ENCODE peak calls at places on chromosomes 11 and 22, in seven cellular contexts. One of them, this sample, is unnamed.

GRCh38 chr11:46896719-46897406 is 21.5 kb downstream of the LRP4 start:
- DNase-seq in foreskin fibroblast: peak
- DNase-seq in fibroblast of lung: peak
- DNase-seq in endothelial cell: no peak
- DNase-seq in sigmoid colon: no peak
- DNase-seq in GM12865: peak
- DNase-seq in pancreas: no peak
- DNase-seq in this sample: peak

GRCh38 chr11:111819161-111820058 is 52.0 kb downstream of the ALG9 start:
- DNase-seq in foreskin fibroblast: peak
- DNase-seq in fibroblast of lung: peak
- DNase-seq in endothelial cell: no peak
- DNase-seq in sigmoid colon: no peak
- DNase-seq in GM12865: no peak
- DNase-seq in pancreas: no peak
- DNase-seq in this sample: peak

GRCh38 chr22:20919718-20920117 is 2.5 kb downstream of the CRKL start:
- DNase-seq in foreskin fibroblast: no peak
- DNase-seq in fibroblast of lung: no peak
- DNase-seq in endothelial cell: no peak
- DNase-seq in sigmoid colon: no peak
- DNase-seq in GM12865: no peak
- DNase-seq in pancreas: no peak
- DNase-seq in this sample: no peak

GRCh38 chr11:79809487-79809886 is 368.7 kb upstream of the TENM4 start:
- DNase-seq in foreskin fibroblast: no peak
- DNase-seq in fibroblast of lung: no peak
- DNase-seq in endothelial cell: no peak
- DNase-seq in sigmoid colon: no peak
- DNase-seq in GM12865: no peak
- DNase-seq in pancreas: no peak
- DNase-seq in this sample: no peak

GRCh38 chr22:41842996-41843970 is 10.4 kb downstream of the SREBF2 start:
- DNase-seq in foreskin fibroblast: no peak
- DNase-seq in fibroblast of lung: no peak
- DNase-seq in endothelial cell: no peak
- DNase-seq in sigmoid colon: no peak
- DNase-seq in GM12865: no peak
- DNase-seq in pancreas: no peak
- DNase-seq in this sample: no peak

GRCh38 chr11:36478700-36479329 is 31.3 kb downstream of the TRAF6 start:
- DNase-seq in foreskin fibroblast: no peak
- DNase-seq in fibroblast of lung: peak
- DNase-seq in endothelial cell: peak
- DNase-seq in sigmoid colon: no peak
- DNase-seq in GM12865: peak
- DNase-seq in pancreas: no peak
- DNase-seq in this sample: peak

GRCh38 chr11:13120691-13121090 is 111.6 kb downstream of the RASSF10 start:
- DNase-seq in foreskin fibroblast: peak
- DNase-seq in fibroblast of lung: peak
- DNase-seq in endothelial cell: no peak
- DNase-seq in sigmoid colon: no peak
- DNase-seq in GM12865: no peak
- DNase-seq in pancreas: no peak
- DNase-seq in this sample: peak

GRCh38 chr11:120169981-120170698 is 32.2 kb upstream of the TRIM29 start:
- DNase-seq in foreskin fibroblast: no peak
- DNase-seq in fibroblast of lung: no peak
- DNase-seq in endothelial cell: no peak
- DNase-seq in sigmoid colon: peak
- DNase-seq in GM12865: no peak
- DNase-seq in pancreas: no peak
- DNase-seq in this sample: no peak

GRCh38 chr11:79156031-79156430 is 284.8 kb downstream of the TENM4 start:
- DNase-seq in foreskin fibroblast: no peak
- DNase-seq in fibroblast of lung: no peak
- DNase-seq in endothelial cell: no peak
- DNase-seq in sigmoid colon: no peak
- DNase-seq in GM12865: no peak
- DNase-seq in pancreas: no peak
- DNase-seq in this sample: no peak

GRCh38 chr22:20206709-20207215 is 55.9 kb upstream of the CCDC188 start:
- DNase-seq in foreskin fibroblast: no peak
- DNase-seq in fibroblast of lung: peak
- DNase-seq in endothelial cell: no peak
- DNase-seq in sigmoid colon: no peak
- DNase-seq in GM12865: no peak
- DNase-seq in pancreas: no peak
- DNase-seq in this sample: peak

GRCh38 chr11:26974068-26974790 is 19.7 kb upstream of the FIBIN start:
- DNase-seq in foreskin fibroblast: peak
- DNase-seq in fibroblast of lung: peak
- DNase-seq in endothelial cell: no peak
- DNase-seq in sigmoid colon: no peak
- DNase-seq in GM12865: no peak
- DNase-seq in pancreas: no peak
- DNase-seq in this sample: peak

GRCh38 chr22:46931881-46932280 is 169.4 kb downstream of the TBC1D22A start:
- DNase-seq in foreskin fibroblast: no peak
- DNase-seq in fibroblast of lung: no peak
- DNase-seq in endothelial cell: no peak
- DNase-seq in sigmoid colon: no peak
- DNase-seq in GM12865: no peak
- DNase-seq in pancreas: no peak
- DNase-seq in this sample: no peak

GRCh38 chr11:2699185-2699530 is 636 bp downstream of the KCNQ1OT1 start:
- DNase-seq in foreskin fibroblast: no peak
- DNase-seq in fibroblast of lung: no peak
- DNase-seq in endothelial cell: peak
- DNase-seq in sigmoid colon: no peak
- DNase-seq in GM12865: peak
- DNase-seq in pancreas: peak
- DNase-seq in this sample: peak

GRCh38 chr11:34366522-34366921 is 8.7 kb upstream of the ABTB2 start:
- DNase-seq in foreskin fibroblast: no peak
- DNase-seq in fibroblast of lung: peak
- DNase-seq in endothelial cell: no peak
- DNase-seq in sigmoid colon: no peak
- DNase-seq in GM12865: peak
- DNase-seq in pancreas: no peak
- DNase-seq in this sample: no peak

GRCh38 chr11:29432719-29433325 is 584.0 kb downstream of the KCNA4 start:
- DNase-seq in foreskin fibroblast: no peak
- DNase-seq in fibroblast of lung: peak
- DNase-seq in endothelial cell: no peak
- DNase-seq in sigmoid colon: no peak
- DNase-seq in GM12865: peak
- DNase-seq in pancreas: no peak
- DNase-seq in this sample: peak

GRCh38 chr11:13465909-13466371 is 2.9 kb upstream of the BTBD10 start:
- DNase-seq in foreskin fibroblast: peak
- DNase-seq in fibroblast of lung: peak
- DNase-seq in endothelial cell: no peak
- DNase-seq in sigmoid colon: no peak
- DNase-seq in GM12865: peak
- DNase-seq in pancreas: no peak
- DNase-seq in this sample: peak

GRCh38 chr11:44007746-44008501 is 39.9 kb upstream of the ACCSL start:
- DNase-seq in foreskin fibroblast: no peak
- DNase-seq in fibroblast of lung: no peak
- DNase-seq in endothelial cell: no peak
- DNase-seq in sigmoid colon: peak
- DNase-seq in GM12865: no peak
- DNase-seq in pancreas: no peak
- DNase-seq in this sample: peak

GRCh38 chr11:114606003-114606801 is 10.6 kb upstream of the NXPE4 start:
- DNase-seq in foreskin fibroblast: no peak
- DNase-seq in fibroblast of lung: no peak
- DNase-seq in endothelial cell: no peak
- DNase-seq in sigmoid colon: no peak
- DNase-seq in GM12865: peak
- DNase-seq in pancreas: no peak
- DNase-seq in this sample: no peak

GRCh38 chr22:44391026-44391425 is 78.3 kb upstream of the SHISAL1 start:
- DNase-seq in foreskin fibroblast: no peak
- DNase-seq in fibroblast of lung: no peak
- DNase-seq in endothelial cell: no peak
- DNase-seq in sigmoid colon: no peak
- DNase-seq in GM12865: no peak
- DNase-seq in pancreas: peak
- DNase-seq in this sample: no peak

GRCh38 chr11:35158371-35159081 is 19.6 kb downstream of the CD44 start:
- DNase-seq in foreskin fibroblast: no peak
- DNase-seq in fibroblast of lung: peak
- DNase-seq in endothelial cell: peak
- DNase-seq in sigmoid colon: peak
- DNase-seq in GM12865: no peak
- DNase-seq in pancreas: no peak
- DNase-seq in this sample: no peak

GRCh38 chr11:6612816-6613136 is 760 bp upstream of the TAF10 start:
- DNase-seq in foreskin fibroblast: no peak
- DNase-seq in fibroblast of lung: no peak
- DNase-seq in endothelial cell: peak
- DNase-seq in sigmoid colon: no peak
- DNase-seq in GM12865: no peak
- DNase-seq in pancreas: no peak
- DNase-seq in this sample: no peak

GRCh38 chr11:77589181-77589520 is 602 bp upstream of the AQP11 start:
- DNase-seq in foreskin fibroblast: no peak
- DNase-seq in fibroblast of lung: no peak
- DNase-seq in endothelial cell: no peak
- DNase-seq in sigmoid colon: no peak
- DNase-seq in GM12865: no peak
- DNase-seq in pancreas: no peak
- DNase-seq in this sample: no peak
- TF ChIP-seq CTCF in foreskin fibroblast: no peak
- TF ChIP-seq CTCF in fibroblast of lung: no peak
- TF ChIP-seq CTCF in endothelial cell: no peak
- TF ChIP-seq CTCF in sigmoid colon: no peak
- TF ChIP-seq CTCF in GM12865: no peak
- TF ChIP-seq CTCF in pancreas: no peak
- TF ChIP-seq CTCF in this sample: no peak

GRCh38 chr11:123211981-123212380 is 16.9 kb upstream of the CLMP start:
- DNase-seq in foreskin fibroblast: no peak
- DNase-seq in fibroblast of lung: no peak
- DNase-seq in endothelial cell: no peak
- DNase-seq in sigmoid colon: no peak
- DNase-seq in GM12865: no peak
- DNase-seq in pancreas: no peak
- DNase-seq in this sample: no peak

GRCh38 chr11:123211134-123211879 is 16.3 kb upstream of the CLMP start:
- DNase-seq in foreskin fibroblast: no peak
- DNase-seq in fibroblast of lung: no peak
- DNase-seq in endothelial cell: no peak
- DNase-seq in sigmoid colon: no peak
- DNase-seq in GM12865: no peak
- DNase-seq in pancreas: no peak
- DNase-seq in this sample: no peak

GRCh38 chr11:123212406-123212805 is 17.4 kb upstream of the CLMP start:
- DNase-seq in foreskin fibroblast: no peak
- DNase-seq in fibroblast of lung: no peak
- DNase-seq in endothelial cell: no peak
- DNase-seq in sigmoid colon: no peak
- DNase-seq in GM12865: no peak
- DNase-seq in pancreas: no peak
- DNase-seq in this sample: no peak

GRCh38 chr11:123206671-123207421 is 11.8 kb upstream of the CLMP start:
- DNase-seq in foreskin fibroblast: no peak
- DNase-seq in fibroblast of lung: no peak
- DNase-seq in endothelial cell: no peak
- DNase-seq in sigmoid colon: peak
- DNase-seq in GM12865: no peak
- DNase-seq in pancreas: no peak
- DNase-seq in this sample: no peak

DNA sequence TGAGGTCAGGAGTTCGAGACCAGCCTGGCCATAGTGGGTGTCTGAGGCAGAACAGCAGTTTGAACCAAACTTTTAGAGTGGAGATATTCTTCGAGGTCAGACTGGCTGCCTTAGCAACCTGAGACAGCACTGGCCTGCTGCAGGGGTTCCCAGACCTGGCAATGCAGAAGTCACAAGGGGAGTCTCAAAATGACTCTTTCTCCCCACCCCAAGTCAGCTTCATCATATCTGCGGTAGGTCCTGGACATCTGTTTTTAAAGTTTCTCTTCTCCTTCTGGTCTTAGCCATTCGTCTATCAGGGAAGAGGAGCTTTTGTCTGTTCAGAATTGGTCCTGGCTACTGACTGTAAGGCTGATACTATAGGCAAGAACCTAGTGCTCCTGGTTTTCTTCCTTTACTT is 14.5 kb upstream of the CLMP start:
- DNase-seq in foreskin fibroblast: no peak
- DNase-seq in fibroblast of lung: no peak
- DNase-seq in endothelial cell: no peak
- DNase-seq in sigmoid colon: no peak
- DNase-seq in GM12865: peak
- DNase-seq in pancreas: no peak
- DNase-seq in this sample: no peak
- TF ChIP-seq CTCF in foreskin fibroblast: no peak
- TF ChIP-seq CTCF in fibroblast of lung: no peak
- TF ChIP-seq CTCF in endothelial cell: no peak
- TF ChIP-seq CTCF in sigmoid colon: no peak
- TF ChIP-seq CTCF in GM12865: no peak
- TF ChIP-seq CTCF in pancreas: no peak
- TF ChIP-seq CTCF in this sample: no peak

GRCh38 chr11:61004841-61005240 is 33.4 kb downstream of the CD6 start:
- DNase-seq in foreskin fibroblast: no peak
- DNase-seq in fibroblast of lung: no peak
- DNase-seq in endothelial cell: no peak
- DNase-seq in sigmoid colon: no peak
- DNase-seq in GM12865: no peak
- DNase-seq in pancreas: no peak
- DNase-seq in this sample: no peak
- TF ChIP-seq CTCF in foreskin fibroblast: no peak
- TF ChIP-seq CTCF in fibroblast of lung: no peak
- TF ChIP-seq CTCF in endothelial cell: no peak
- TF ChIP-seq CTCF in sigmoid colon: no peak
- TF ChIP-seq CTCF in GM12865: no peak
- TF ChIP-seq CTCF in pancreas: no peak
- TF ChIP-seq CTCF in this sample: no peak

GRCh38 chr11:32002311-32002710 is 88.6 kb upstream of the RCN1 start:
- DNase-seq in foreskin fibroblast: no peak
- DNase-seq in fibroblast of lung: no peak
- DNase-seq in endothelial cell: no peak
- DNase-seq in sigmoid colon: no peak
- DNase-seq in GM12865: no peak
- DNase-seq in pancreas: no peak
- DNase-seq in this sample: no peak

GRCh38 chr11:31995525-31996123 is 95.2 kb upstream of the RCN1 start:
- DNase-seq in foreskin fibroblast: no peak
- DNase-seq in fibroblast of lung: peak
- DNase-seq in endothelial cell: no peak
- DNase-seq in sigmoid colon: no peak
- DNase-seq in GM12865: peak
- DNase-seq in pancreas: no peak
- DNase-seq in this sample: no peak

GRCh38 chr11:31995031-31995430 is 95.8 kb upstream of the RCN1 start:
- DNase-seq in foreskin fibroblast: no peak
- DNase-seq in fibroblast of lung: no peak
- DNase-seq in endothelial cell: no peak
- DNase-seq in sigmoid colon: no peak
- DNase-seq in GM12865: no peak
- DNase-seq in pancreas: no peak
- DNase-seq in this sample: no peak

GRCh38 chr11:31996159-31996881 is 94.6 kb upstream of the RCN1 start:
- DNase-seq in foreskin fibroblast: no peak
- DNase-seq in fibroblast of lung: no peak
- DNase-seq in endothelial cell: no peak
- DNase-seq in sigmoid colon: no peak
- DNase-seq in GM12865: no peak
- DNase-seq in pancreas: no peak
- DNase-seq in this sample: no peak

GRCh38 chr11:31997955-31998354 is 92.9 kb upstream of the RCN1 start:
- DNase-seq in foreskin fibroblast: no peak
- DNase-seq in fibroblast of lung: no peak
- DNase-seq in endothelial cell: no peak
- DNase-seq in sigmoid colon: no peak
- DNase-seq in GM12865: no peak
- DNase-seq in pancreas: no peak
- DNase-seq in this sample: no peak
- TF ChIP-seq CTCF in foreskin fibroblast: no peak
- TF ChIP-seq CTCF in fibroblast of lung: no peak
- TF ChIP-seq CTCF in endothelial cell: no peak
- TF ChIP-seq CTCF in sigmoid colon: no peak
- TF ChIP-seq CTCF in GM12865: no peak
- TF ChIP-seq CTCF in pancreas: no peak
- TF ChIP-seq CTCF in this sample: peak

This sample was measured in HFFc6.